ENCODE peak calls at places on chromosomes 11 and 22, in seven cellular contexts. H, X, F, U, K, D and V are unnamed samples.

GRCh38 chr11:35676611-35676965 is 14.0 kb downstream of the TRIM44 start:
- DNase-seq in H (no peak), X (no peak), F (no peak), U (no peak), K (no peak), D (no peak), V (no peak)

GRCh38 chr11:129260750-129261149 is 68.6 kb upstream of the ARHGAP32 start:
- DNase-seq in H (no peak), X (no peak), F (no peak), U (no peak), K (no peak), D (no peak), V (no peak)

GRCh38 chr11:104618949-104619348 is 279.3 kb downstream of the CASP12 start:
- DNase-seq in H (no peak), X (no peak), F (no peak), U (no peak), K (no peak), D (no peak), V (no peak)

GRCh38 chr11:92267968-92268367 is 43.4 kb downstream of the FAT3 start:
- DNase-seq in H (no peak), X (no peak), F (no peak), U (no peak), K (no peak), D (no peak), V (no peak)

GRCh38 chr11:85939099-85940015 is 84.2 kb downstream of the CCDC83 start:
- DNase-seq in H (no peak), X (no peak), F (no peak), U (no peak), K (no peak), D (no peak), V (no peak)

GRCh38 chr11:77113382-77114088 is 10.9 kb downstream of the OMP start:
- DNase-seq in H (no peak), X (peak), F (no peak), U (peak), K (no peak), D (no peak), V (no peak)

GRCh38 chr11:96310236-96310635 is 32.8 kb downstream of the MAML2 start:
- DNase-seq in H (no peak), X (no peak), F (no peak), U (no peak), K (no peak), D (no peak), V (no peak)

GRCh38 chr22:28435960-28436359 is 243.7 kb downstream of the TTC28 start:
- DNase-seq in H (no peak), X (no peak), F (no peak), U (no peak), K (no peak), D (no peak), V (no peak)

DNA sequence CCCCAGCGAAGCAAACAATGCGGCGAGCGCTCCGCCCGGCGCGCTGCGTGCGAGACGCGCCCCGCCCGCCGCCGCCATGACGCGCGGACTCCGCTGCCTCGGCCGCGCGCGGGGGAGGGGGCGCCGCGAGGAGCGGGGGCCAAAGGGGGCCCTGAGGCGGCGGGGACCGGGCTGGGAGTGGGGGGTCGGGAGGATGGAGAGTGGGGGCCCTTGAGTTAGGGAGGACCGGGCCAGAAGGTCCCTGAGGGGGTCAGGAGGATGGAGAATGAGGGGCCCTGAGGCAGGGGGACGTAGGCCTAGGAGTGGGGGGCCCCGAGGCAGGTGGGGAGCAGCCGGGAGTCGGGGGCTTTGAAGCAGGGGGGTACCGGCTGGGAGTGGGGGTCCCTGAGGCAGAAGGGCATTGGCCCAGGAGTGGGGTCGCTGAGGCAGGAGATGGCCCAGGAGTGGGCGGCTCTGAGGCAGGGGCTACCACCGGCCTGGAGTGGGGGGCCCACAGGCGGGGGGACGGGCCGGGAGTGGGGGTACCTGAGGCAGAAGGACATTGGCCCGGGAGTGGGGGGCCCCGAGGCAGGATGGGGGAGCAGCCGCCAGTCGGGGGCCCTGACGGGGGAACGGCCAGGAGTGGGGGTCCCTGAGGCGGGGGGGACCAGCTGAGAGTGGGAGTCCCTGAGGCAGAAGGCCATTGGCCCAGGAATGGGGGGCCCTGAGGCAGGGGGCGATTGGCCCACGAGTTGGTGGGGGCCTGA is at the start of gene BRD1:
- DNase-seq in H (no peak), X (peak), F (no peak), U (peak), K (no peak), D (peak), V (no peak)
- TF ChIP-seq POLR2A in H (no peak), X (no peak), F (peak), U (peak), K (peak), D (no peak), V (no peak)

DNA sequence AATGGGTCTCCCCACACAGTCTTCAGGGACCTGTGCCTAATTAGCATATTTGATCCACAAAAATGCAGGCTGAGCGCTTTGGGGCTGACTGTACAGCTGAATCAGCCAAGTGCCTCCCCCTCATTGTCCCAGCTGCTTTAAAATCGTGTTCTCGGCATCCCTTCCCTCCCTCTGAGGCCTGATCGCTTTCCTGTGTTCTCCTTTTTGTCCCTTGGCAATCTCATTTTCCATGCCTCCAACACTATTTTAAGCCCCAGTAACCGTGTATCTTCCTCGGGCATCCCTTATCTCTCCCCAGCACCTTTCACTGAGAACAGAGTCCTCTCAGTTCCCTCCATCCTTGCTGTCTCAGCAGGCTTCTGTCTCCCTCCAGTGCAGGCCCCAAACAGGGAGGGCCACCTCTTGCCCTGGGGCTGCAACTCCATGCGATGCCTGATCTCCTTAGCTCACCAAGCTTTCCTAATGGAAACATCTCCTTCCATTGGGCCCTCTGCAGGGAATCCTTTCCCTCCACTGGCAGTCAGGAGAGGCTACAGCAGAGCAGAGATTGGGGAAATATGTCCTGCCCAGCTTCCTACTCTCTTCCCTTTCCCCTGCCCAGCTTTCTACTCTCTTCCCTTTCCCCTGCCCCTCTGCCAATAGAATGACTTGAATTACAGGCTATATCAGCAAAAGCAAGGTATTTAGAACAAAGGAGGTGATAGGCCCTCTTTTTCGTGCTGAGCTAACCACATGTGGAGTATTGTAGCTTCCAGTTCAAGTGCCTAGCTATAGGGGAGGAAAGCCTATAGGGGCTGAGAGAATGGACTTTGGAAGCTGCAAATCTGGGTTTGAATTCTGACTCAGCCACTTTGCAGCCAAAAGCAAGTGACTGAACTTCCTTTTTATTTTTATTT is 13.9 kb downstream of the UQCR10 start:
- DNase-seq in H (no peak), X (no peak), F (no peak), U (no peak), K (no peak), D (no peak), V (no peak)
- TF ChIP-seq POLR2AphosphoS5 in H (no peak), X (no peak), F (no peak), U (no peak), K (no peak), D (no peak), V (no peak)

GRCh38 chr11:1942541-1943260 is 4.4 kb upstream of the MRPL23 start:
- DNase-seq in H (peak), X (no peak), F (no peak), U (no peak), K (no peak), D (no peak), V (peak)

GRCh38 chr11:1943977-1944376 is 3.2 kb upstream of the MRPL23 start:
- DNase-seq in H (peak), X (no peak), F (no peak), U (peak), K (no peak), D (peak), V (peak)

GRCh38 chr11:1947592-1948237 is 583 bp downstream of the MRPL23 start:
- DNase-seq in H (no peak), X (no peak), F (no peak), U (no peak), K (no peak), D (no peak), V (no peak)

GRCh38 chr11:1946812-1947480 is at the start of gene MRPL23:
- DNase-seq in H (peak), X (no peak), F (no peak), U (no peak), K (no peak), D (peak), V (no peak)

DNA sequence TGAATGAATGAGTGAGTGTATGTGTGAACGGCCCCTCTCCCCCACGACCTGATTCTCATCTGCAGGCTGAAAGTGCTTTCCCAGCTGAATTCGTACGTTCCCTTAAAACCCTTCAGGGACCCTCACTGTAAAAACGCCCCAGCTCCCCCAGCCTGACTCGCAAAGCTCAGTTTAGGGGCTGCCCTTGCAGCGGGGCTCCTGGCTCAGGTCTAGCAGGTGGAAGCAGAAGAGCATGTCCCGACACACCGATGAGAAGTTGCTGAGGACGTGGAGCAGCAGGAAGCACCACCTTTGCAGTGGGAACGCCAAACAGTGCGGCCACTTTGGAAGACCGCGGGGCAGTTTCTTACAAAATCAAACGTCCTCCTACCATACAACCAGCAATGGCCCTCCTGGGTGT is 3.6 kb upstream of the MRPL23 start:
- DNase-seq in H (peak), X (no peak), F (no peak), U (no peak), K (no peak), D (peak), V (peak)
- H3K4me3 ChIP-seq in H (no peak), X (no peak), F (no peak), U (no peak), K (no peak), D (no peak), V (no peak)

GRCh38 chr22:46331496-46331895 is 4.0 kb upstream of the TRMU start:
- DNase-seq in H (no peak), X (no peak), F (no peak), U (no peak), K (no peak), D (no peak), V (no peak)

GRCh38 chr22:46338636-46339035 is 3.1 kb downstream of the TRMU start:
- DNase-seq in H (no peak), X (no peak), F (no peak), U (no peak), K (no peak), D (no peak), V (no peak)

GRCh38 chr22:46336119-46337078 is 885 bp downstream of the TRMU start:
- DNase-seq in H (no peak), X (peak), F (no peak), U (peak), K (no peak), D (peak), V (no peak)

GRCh38 chr22:46337870-46338269 is 2.4 kb downstream of the TRMU start:
- DNase-seq in H (no peak), X (no peak), F (no peak), U (no peak), K (no peak), D (no peak), V (no peak)

GRCh38 chr22:46335201-46336118 is at the start of gene TRMU:
- DNase-seq in H (peak), X (peak), F (peak), U (peak), K (peak), D (peak), V (peak)
- TF ChIP-seq POLR2A in H (no peak), X (no peak), F (peak), U (peak), K (peak), D (peak), V (no peak)

DNA sequence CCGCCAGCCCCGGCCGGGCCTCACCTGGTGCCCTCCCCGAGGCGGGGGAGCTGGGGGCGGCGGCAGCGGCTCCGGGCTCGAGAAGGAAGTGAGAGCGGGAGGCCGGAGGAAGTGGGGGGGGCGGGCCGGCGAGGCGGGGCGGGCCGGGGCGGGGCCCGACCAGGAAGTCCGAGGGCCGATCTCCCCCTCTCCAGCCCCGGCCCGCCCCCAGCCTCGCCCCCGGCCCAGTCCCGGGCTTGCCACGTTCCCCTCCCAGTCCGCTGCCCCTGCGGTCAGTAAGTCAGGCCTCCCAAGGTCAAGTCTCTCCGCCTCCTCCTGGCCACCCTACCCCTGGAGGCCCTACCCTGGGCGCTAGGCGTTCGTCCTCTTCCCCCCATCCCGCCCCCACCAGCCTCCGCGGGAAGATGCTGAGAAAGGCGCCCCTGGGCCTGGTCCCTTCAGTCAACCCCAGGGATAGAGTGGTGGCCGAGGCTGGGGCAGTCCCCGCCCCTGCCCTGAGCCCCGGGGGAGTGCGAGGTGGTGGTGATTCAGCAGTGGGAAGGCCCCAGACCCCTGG is at the start of gene RHOG:
- DNase-seq in H (peak), X (peak), F (peak), U (no peak), K (no peak), D (peak), V (peak)
- TF ChIP-seq POLR2AphosphoS5 in H (peak), X (peak), F (no peak), U (peak), K (peak), D (peak), V (no peak)

DNA sequence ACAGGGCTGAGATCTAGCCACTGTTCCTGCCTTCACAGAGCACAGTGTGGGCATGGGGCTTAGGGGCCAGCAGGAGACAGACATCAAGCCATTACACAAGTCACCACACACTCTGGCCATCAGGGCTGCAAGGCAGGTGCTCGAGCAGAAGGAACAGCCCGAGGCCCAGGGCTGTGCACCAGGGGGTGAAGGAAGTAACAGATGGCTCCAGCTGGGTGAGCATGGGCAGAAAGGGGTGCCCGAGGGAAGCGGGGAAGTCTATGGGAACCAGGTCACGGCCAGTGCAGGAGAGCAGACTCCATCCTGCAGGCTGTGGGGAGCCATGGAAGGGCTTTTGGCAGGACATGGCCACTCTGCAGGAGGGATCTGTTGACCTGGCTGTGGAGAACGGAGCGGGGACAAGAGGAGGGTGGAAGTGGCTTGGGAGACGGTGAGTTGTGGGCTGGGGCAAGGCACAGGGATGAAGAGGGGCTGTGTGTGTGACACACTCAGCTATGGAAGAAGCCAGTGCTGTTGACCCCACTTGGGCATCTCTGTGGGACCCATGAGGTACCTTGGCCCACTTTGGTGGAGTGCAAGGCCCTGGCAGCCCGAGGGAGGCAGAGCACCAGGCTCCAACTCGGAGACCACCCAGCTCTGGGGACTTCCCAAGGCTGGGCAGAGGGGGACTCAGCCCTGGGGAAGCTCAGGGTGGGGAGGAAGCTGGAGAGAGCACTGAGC is 3.6 kb downstream of the C11orf68 start:
- DNase-seq in H (no peak), X (no peak), F (no peak), U (no peak), K (no peak), D (no peak), V (no peak)
- H3K4me3 ChIP-seq in H (no peak), X (no peak), F (no peak), U (no peak), K (no peak), D (no peak), V (peak)

GRCh38 chr11:14065692-14066091 is 103.2 kb downstream of the SPON1 start:
- DNase-seq in H (no peak), X (no peak), F (no peak), U (no peak), K (no peak), D (no peak), V (no peak)
- TF ChIP-seq POLR2A in H (no peak), X (no peak), F (no peak), U (no peak), K (no peak), D (no peak), V (no peak)

DNA sequence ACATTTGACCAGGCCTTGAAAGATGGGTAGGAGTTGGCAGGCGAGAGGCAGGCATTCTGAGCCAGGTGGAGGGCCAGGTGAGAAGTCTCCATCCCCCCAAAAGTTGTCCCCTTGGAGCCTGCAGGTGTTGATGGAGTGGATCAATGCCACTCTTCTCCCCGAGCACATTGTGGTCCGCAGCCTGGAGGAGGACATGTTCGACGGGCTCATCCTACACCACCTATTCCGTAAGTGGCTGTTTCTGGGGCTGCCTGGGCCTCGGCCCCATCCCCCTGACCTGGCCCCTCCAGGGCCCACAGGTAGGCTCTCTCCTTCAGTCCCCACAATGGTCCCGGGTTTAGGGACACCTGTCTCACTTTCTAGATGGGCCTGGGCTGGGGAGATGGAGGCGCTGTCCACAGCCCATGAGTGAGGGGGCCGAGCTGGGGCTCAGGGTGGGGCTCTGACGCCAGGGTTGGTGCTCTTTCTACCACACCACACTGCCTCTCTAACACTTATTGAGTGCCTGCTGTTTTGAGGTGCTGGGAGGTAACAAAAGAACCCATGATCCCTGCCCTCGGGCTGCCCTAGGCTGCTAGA is 7.0 kb downstream of the PARVG start:
- DNase-seq in H (peak), X (no peak), F (no peak), U (no peak), K (no peak), D (no peak), V (no peak)
- TF ChIP-seq POLR2AphosphoS5 in H (no peak), X (no peak), F (no peak), U (no peak), K (no peak), D (no peak), V (no peak)